ENCODE peak calls at places on chromosome 20, in eight cellular contexts. One of them, this sample, is unnamed.
A peak's percentile ranks its signal among the peaks of the same experiment; 100 is the strongest.

GRCh38 chr20:38109657-38110524 is 55.2 kb downstream of the TGM2 start:
- DNase-seq in activated naive CD4-positive, alpha-beta T cell: no peak
- DNase-seq in colonic mucosa: peak; percentile 50
- DNase-seq in RPMI7951: peak; percentile 100
- DNase-seq in GM04504: peak; percentile 94
- DNase-seq in activated CD8-positive, alpha-beta memory T cell treated with anti-CD3 and anti-CD28 coated beads, Interleukin-2, amount 10 ng/mL, durations not matched to agents 7 days and 5 days: peak; percentile 26
- DNase-seq in activated naive CD8-positive, alpha-beta T cell treated with anti-CD3 and anti-CD28 coated beads, Interleukin-2, amount 50 U/mL, for 24 hours: no peak
- DNase-seq in lower lobe of right lung: no peak
- DNase-seq in this sample: peak; percentile 99

GRCh38 chr20:16554766-16555543 is 18.3 kb downstream of the KIF16B start:
- DNase-seq in activated CD8-positive, alpha-beta memory T cell treated with anti-CD3 and anti-CD28 coated beads, Interleukin-2, amount 10 ng/mL, durations not matched to agents 7 days and 5 days: no peak
- DNase-seq in activated naive CD8-positive, alpha-beta T cell treated with anti-CD3 and anti-CD28 coated beads, Interleukin-2, amount 50 U/mL, for 24 hours: no peak
- DNase-seq in activated naive CD4-positive, alpha-beta T cell: no peak
- DNase-seq in GM04504: no peak
- DNase-seq in colonic mucosa: no peak
- DNase-seq in RPMI7951: no peak
- DNase-seq in lower lobe of right lung: no peak
- DNase-seq in this sample: no peak

GRCh38 chr20:34546751-34547181 is 11.8 kb upstream of the MAP1LC3A start:
- DNase-seq in activated naive CD4-positive, alpha-beta T cell: no peak
- DNase-seq in colonic mucosa: peak; percentile 67
- DNase-seq in activated naive CD8-positive, alpha-beta T cell treated with anti-CD3 and anti-CD28 coated beads, Interleukin-2, amount 50 U/mL, for 24 hours: no peak
- DNase-seq in lower lobe of right lung: no peak
- DNase-seq in activated CD8-positive, alpha-beta memory T cell treated with anti-CD3 and anti-CD28 coated beads, Interleukin-2, amount 10 ng/mL, durations not matched to agents 7 days and 5 days: no peak
- DNase-seq in GM04504: no peak
- DNase-seq in RPMI7951: no peak
- DNase-seq in this sample: no peak

GRCh38 chr20:14568225-14568624 is 230.8 kb upstream of the FLRT3 start:
- DNase-seq in colonic mucosa: no peak
- DNase-seq in lower lobe of right lung: no peak
- DNase-seq in GM04504: no peak
- DNase-seq in activated CD8-positive, alpha-beta memory T cell treated with anti-CD3 and anti-CD28 coated beads, Interleukin-2, amount 10 ng/mL, durations not matched to agents 7 days and 5 days: no peak
- DNase-seq in activated naive CD4-positive, alpha-beta T cell: no peak
- DNase-seq in RPMI7951: no peak
- DNase-seq in activated naive CD8-positive, alpha-beta T cell treated with anti-CD3 and anti-CD28 coated beads, Interleukin-2, amount 50 U/mL, for 24 hours: no peak
- DNase-seq in this sample: no peak

GRCh38 chr20:25242231-25242630 is 5.7 kb upstream of the PYGB start:
- DNase-seq in GM04504: no peak
- DNase-seq in activated CD8-positive, alpha-beta memory T cell treated with anti-CD3 and anti-CD28 coated beads, Interleukin-2, amount 10 ng/mL, durations not matched to agents 7 days and 5 days: no peak
- DNase-seq in RPMI7951: peak; percentile 50
- DNase-seq in activated naive CD8-positive, alpha-beta T cell treated with anti-CD3 and anti-CD28 coated beads, Interleukin-2, amount 50 U/mL, for 24 hours: no peak
- DNase-seq in colonic mucosa: peak; percentile 15
- DNase-seq in activated naive CD4-positive, alpha-beta T cell: no peak
- DNase-seq in lower lobe of right lung: no peak
- DNase-seq in this sample: no peak

GRCh38 chr20:3563548-3564177 is 92.8 kb downstream of the ATRN start:
- DNase-seq in RPMI7951: peak; percentile 49
- DNase-seq in GM04504: peak; percentile 22
- DNase-seq in lower lobe of right lung: no peak
- DNase-seq in activated naive CD4-positive, alpha-beta T cell: no peak
- DNase-seq in colonic mucosa: peak; percentile 20
- DNase-seq in activated naive CD8-positive, alpha-beta T cell treated with anti-CD3 and anti-CD28 coated beads, Interleukin-2, amount 50 U/mL, for 24 hours: no peak
- DNase-seq in activated CD8-positive, alpha-beta memory T cell treated with anti-CD3 and anti-CD28 coated beads, Interleukin-2, amount 10 ng/mL, durations not matched to agents 7 days and 5 days: no peak
- DNase-seq in this sample: no peak

GRCh38 chr20:61953037-61953788 is 112.5 kb downstream of the TAF4 start:
- DNase-seq in activated naive CD4-positive, alpha-beta T cell: no peak
- DNase-seq in colonic mucosa: no peak
- DNase-seq in RPMI7951: no peak
- DNase-seq in GM04504: no peak
- DNase-seq in activated CD8-positive, alpha-beta memory T cell treated with anti-CD3 and anti-CD28 coated beads, Interleukin-2, amount 10 ng/mL, durations not matched to agents 7 days and 5 days: no peak
- DNase-seq in activated naive CD8-positive, alpha-beta T cell treated with anti-CD3 and anti-CD28 coated beads, Interleukin-2, amount 50 U/mL, for 24 hours: no peak
- DNase-seq in lower lobe of right lung: peak; percentile 19
- DNase-seq in this sample: peak; percentile 76

GRCh38 chr20:11080010-11080409 is 406.2 kb upstream of the JAG1 start:
- DNase-seq in colonic mucosa: no peak
- DNase-seq in activated naive CD4-positive, alpha-beta T cell: no peak
- DNase-seq in activated CD8-positive, alpha-beta memory T cell treated with anti-CD3 and anti-CD28 coated beads, Interleukin-2, amount 10 ng/mL, durations not matched to agents 7 days and 5 days: no peak
- DNase-seq in RPMI7951: no peak
- DNase-seq in lower lobe of right lung: no peak
- DNase-seq in activated naive CD8-positive, alpha-beta T cell treated with anti-CD3 and anti-CD28 coated beads, Interleukin-2, amount 50 U/mL, for 24 hours: no peak
- DNase-seq in GM04504: no peak
- DNase-seq in this sample: no peak

GRCh38 chr20:53679597-53680309 is 86.1 kb upstream of the ZNF217 start:
- DNase-seq in GM04504: no peak
- DNase-seq in activated CD8-positive, alpha-beta memory T cell treated with anti-CD3 and anti-CD28 coated beads, Interleukin-2, amount 10 ng/mL, durations not matched to agents 7 days and 5 days: no peak
- DNase-seq in colonic mucosa: no peak
- DNase-seq in RPMI7951: peak; percentile 45
- DNase-seq in activated naive CD8-positive, alpha-beta T cell treated with anti-CD3 and anti-CD28 coated beads, Interleukin-2, amount 50 U/mL, for 24 hours: no peak
- DNase-seq in lower lobe of right lung: no peak
- DNase-seq in activated naive CD4-positive, alpha-beta T cell: no peak
- DNase-seq in this sample: no peak

GRCh38 chr20:60465439-60465838 is 507.2 kb downstream of the CDH26 start:
- DNase-seq in lower lobe of right lung: no peak
- DNase-seq in colonic mucosa: no peak
- DNase-seq in GM04504: no peak
- DNase-seq in RPMI7951: no peak
- DNase-seq in activated naive CD8-positive, alpha-beta T cell treated with anti-CD3 and anti-CD28 coated beads, Interleukin-2, amount 50 U/mL, for 24 hours: no peak
- DNase-seq in activated naive CD4-positive, alpha-beta T cell: no peak
- DNase-seq in activated CD8-positive, alpha-beta memory T cell treated with anti-CD3 and anti-CD28 coated beads, Interleukin-2, amount 10 ng/mL, durations not matched to agents 7 days and 5 days: no peak
- DNase-seq in this sample: no peak